ENCODE peak calls at places on chromosomes 5 and 9, in ten cellular contexts. P is coronary artery; C is mucosa of gallbladder; K is AG10803; Q is HEK293T; X is NB4; N is mesendoderm; F is epithelial cell of esophagus; R is effector CD8-positive, alpha-beta T cell; W is NCI-H1105 treated with DMSO at 0.1 percent for 48 hours. I is an unnamed sample.
A peak's percentile ranks its signal among the peaks of the same experiment; 100 is the strongest.

GRCh38 chr9:138070815-138071214 is 193.2 kb downstream of the CACNA1B start:
- DNase-seq in F (no peak), W (no peak), R (no peak), N (no peak), C (no peak), P (no peak), X (no peak), Q (no peak), K (no peak), I (no peak)

GRCh38 chr5:65624570-65625555 is at the start of the genes SHLD3 and TRAPPC13:
- DNase-seq in C (peak; percentile 89), N (peak; percentile 95), P (peak; percentile 89), Q (peak; percentile 69), F (peak; percentile 84), X (peak; percentile 87), R (peak; percentile 80), W (peak; percentile 86), K (peak; percentile 83), I (peak; percentile 96)

GRCh38 chr5:14268738-14269137 is 125.6 kb downstream of the TRIO start:
- DNase-seq in X (no peak), Q (no peak), K (peak; percentile 47), R (no peak), P (no peak), W (no peak), N (no peak), F (no peak), C (no peak), I (no peak)

GRCh38 chr9:87271696-87272477 is 225.8 kb upstream of the DAPK1 start:
- DNase-seq in N (no peak), W (no peak), R (no peak), X (no peak), C (no peak), Q (no peak), F (no peak), P (no peak), K (peak; percentile 76), I (no peak)

GRCh38 chr5:13218518-13218917 is 726.0 kb downstream of the DNAH5 start:
- DNase-seq in Q (no peak), W (no peak), N (peak; percentile 65), C (no peak), X (peak; percentile 23), F (peak; percentile 52), P (no peak), R (no peak), K (no peak), I (no peak)

GRCh38 chr9:97367729-97368128 is 44.2 kb upstream of the TDRD7 start:
- DNase-seq in N (no peak), Q (no peak), P (peak; percentile 17), C (no peak), W (no peak), R (no peak), X (no peak), F (no peak), K (no peak), I (no peak)

GRCh38 chr9:127451681-127452480 is 571 bp downstream of the LRSAM1 start:
- DNase-seq in R (peak; percentile 8), Q (peak; percentile 66), P (peak; percentile 84), W (peak; percentile 42), K (no peak), C (peak; percentile 16), X (peak; percentile 61), F (peak; percentile 74), N (peak; percentile 59), I (peak; percentile 51)

GRCh38 chr5:125042243-125042887 is 295.9 kb upstream of the ZNF608 start:
- DNase-seq in K (peak; percentile 80), P (no peak), N (no peak), Q (no peak), W (no peak), C (no peak), F (no peak), X (no peak), R (no peak), I (no peak)

GRCh38 chr5:62592558-62592957 is 13.9 kb downstream of the LRRC70 start:
- DNase-seq in Q (no peak), X (peak; percentile 54), R (no peak), C (no peak), N (no peak), F (no peak), K (no peak), P (no peak), W (no peak), I (no peak)

GRCh38 chr9:16628421-16628820 is 242.0 kb downstream of the BNC2 start:
- DNase-seq in N (no peak), R (no peak), X (no peak), F (no peak), Q (no peak), P (no peak), K (peak; percentile 57), C (no peak), W (no peak), I (no peak)

GRCh38 chr5:38531518-38531917 is 24.9 kb downstream of the LIFR start:
- DNase-seq in N (no peak), Q (no peak), X (no peak), C (no peak), W (peak; percentile 79), R (no peak), K (no peak), F (no peak), P (no peak), I (no peak)

GRCh38 chr5:891117-891836 is 1.3 kb downstream of the BRD9 start:
- DNase-seq in K (no peak), P (no peak), X (peak; percentile 45), C (no peak), N (peak; percentile 66), F (peak; percentile 55), Q (no peak), W (no peak), R (no peak), I (no peak)

GRCh38 chr5:101894985-101895384 is 401.1 kb downstream of the SLCO4C1 start:
- DNase-seq in Q (no peak), P (no peak), W (no peak), F (no peak), K (no peak), C (no peak), X (no peak), R (no peak), N (no peak), I (no peak)

GRCh38 chr5:61322738-61323429 is 9.2 kb upstream of the ZSWIM6 start:
- DNase-seq in Q (no peak), C (no peak), X (no peak), W (no peak), P (no peak), N (no peak), K (peak; percentile 33), F (peak; percentile 79), R (no peak), I (peak; percentile 61)

GRCh38 chr9:133526721-133527321 is 2.1 kb upstream of the MYMK start:
- DNase-seq in X (no peak), K (no peak), C (no peak), F (no peak), P (no peak), N (peak; percentile 84), Q (no peak), W (no peak), R (no peak), I (no peak)

GRCh38 chr9:4519604-4520003 is 29.3 kb downstream of the SLC1A1 start:
- DNase-seq in P (no peak), R (no peak), K (no peak), Q (no peak), W (no peak), C (no peak), X (no peak), F (peak; percentile 16), N (no peak), I (no peak)

GRCh38 chr5:133727636-133728035 is 115.3 kb upstream of the FSTL4 start:
- DNase-seq in K (no peak), C (no peak), N (no peak), R (no peak), P (peak; percentile 40), Q (no peak), W (no peak), X (no peak), F (no peak), I (no peak)

GRCh38 chr5:132263548-132264261 is 6.2 kb downstream of the PDLIM4 start:
- DNase-seq in N (no peak), W (no peak), Q (no peak), R (no peak), X (no peak), K (peak; percentile 81), P (peak; percentile 83), C (no peak), F (peak; percentile 47), I (no peak)

GRCh38 chr5:173032730-173033129 is 23.4 kb upstream of the CREBRF start:
- DNase-seq in C (no peak), W (no peak), F (no peak), K (no peak), P (no peak), R (no peak), N (no peak), Q (no peak), X (no peak), I (no peak)

GRCh38 chr9:129624168-129624759 is 1.7 kb upstream of the NTMT1 start:
- DNase-seq in R (peak; percentile 53), Q (peak; percentile 68), K (peak; percentile 43), N (peak; percentile 84), F (peak; percentile 59), C (no peak), W (no peak), P (no peak), X (peak; percentile 73), I (no peak)

GRCh38 chr5:175325681-175326080 is 118.3 kb downstream of the DRD1 start:
- DNase-seq in W (no peak), K (peak; percentile 16), C (no peak), P (no peak), Q (no peak), R (no peak), F (peak; percentile 31), X (no peak), N (peak; percentile 83), I (no peak)

GRCh38 chr9:35919212-35920003 is 10.1 kb downstream of the SPAAR start:
- DNase-seq in W (no peak), K (no peak), F (no peak), R (no peak), C (no peak), X (no peak), N (no peak), P (no peak), Q (no peak), I (no peak)

GRCh38 chr5:103744159-103744558 is 181.6 kb upstream of the NUDT12 start:
- DNase-seq in W (no peak), Q (no peak), C (no peak), X (no peak), N (no peak), P (no peak), F (no peak), R (no peak), K (peak; percentile 4), I (peak; percentile 80)

GRCh38 chr9:19174127-19174921 is 47.0 kb upstream of the PLIN2 start:
- DNase-seq in P (peak; percentile 84), Q (peak; percentile 70), F (peak; percentile 90), W (peak; percentile 42), N (peak; percentile 61), X (peak; percentile 98), K (peak; percentile 98), R (peak; percentile 3), C (no peak), I (no peak)

GRCh38 chr5:130528474-130528873 is 624.2 kb downstream of the CHSY3 start:
- DNase-seq in Q (no peak), P (no peak), X (no peak), N (no peak), R (no peak), K (peak; percentile 9), W (no peak), C (no peak), F (peak; percentile 94), I (no peak)

GRCh38 chr9:133188006-133188842 is 20.8 kb downstream of the OBP2B start:
- DNase-seq in X (peak; percentile 52), C (no peak), Q (peak; percentile 65), K (no peak), P (no peak), N (peak; percentile 88), W (peak; percentile 65), F (peak; percentile 9), R (no peak), I (no peak)

GRCh38 chr9:110031511-110032173 is 176.3 kb downstream of the C9orf152 start:
- DNase-seq in W (no peak), P (no peak), Q (no peak), R (no peak), K (peak; percentile 75), X (no peak), N (no peak), C (no peak), F (peak; percentile 90), I (no peak)

GRCh38 chr5:145660897-145661650 is 174.1 kb downstream of the PRELID2 start:
- DNase-seq in X (no peak), P (no peak), R (no peak), F (no peak), N (no peak), W (no peak), K (peak; percentile 89), Q (no peak), C (peak; percentile 56), I (no peak)